ENCODE peak calls at places on chromosomes 6 and 20, in ten cellular contexts. D is GM20000; A is brain pericyte; I is HCEC 1CT; M is T-cell; X is EL; J is NCI-H2029 treated with DMSO at 0.1 percent for 48 hours; L is amygdala; C is stimulated activated CD8-positive, alpha-beta memory T cell treated with anti-CD3 and anti-CD28 coated beads, Interleukin-15, amount 100 ng/mL, for 4 hours; S is neural crest cell. N is an unnamed sample.

GRCh38 chr6:152124432-152125074 is 317.1 kb downstream of the ESR1 start:
- DNase-seq in D (peak), A (no peak), I (peak), M (no peak), X (peak), J (peak), L (no peak), C (no peak), S (no peak), N (peak)

GRCh38 chr6:89436226-89436625 is 3.3 kb downstream of the ANKRD6 start:
- DNase-seq in D (no peak), A (no peak), I (no peak), M (no peak), X (no peak), J (no peak), L (no peak), C (no peak), S (no peak), N (no peak)

GRCh38 chr6:131914234-131914633 is 36.9 kb downstream of the CCN2 start:
- DNase-seq in D (no peak), A (no peak), I (peak), M (no peak), X (no peak), J (no peak), L (no peak), C (no peak), S (no peak), N (no peak)

GRCh38 chr6:43269273-43270007 is 26.2 kb downstream of the TTBK1 start:
- DNase-seq in D (no peak), A (no peak), I (no peak), M (peak), X (no peak), J (peak), L (no peak), C (peak), S (no peak), N (no peak)

GRCh38 chr6:51514396-51515051 is 572.9 kb downstream of the PKHD1 start:
- DNase-seq in D (no peak), A (no peak), I (no peak), M (no peak), X (no peak), J (no peak), L (no peak), C (no peak), S (no peak), N (no peak)

GRCh38 chr20:63223121-63223825 is 7.3 kb upstream of the YTHDF1 start:
- DNase-seq in D (peak), A (no peak), I (no peak), M (peak), X (peak), J (no peak), L (peak), C (no peak), S (peak), N (peak)

GRCh38 chr6:17450825-17451224 is 57.4 kb downstream of the CAP2 start:
- DNase-seq in D (no peak), A (no peak), I (no peak), M (no peak), X (no peak), J (no peak), L (no peak), C (no peak), S (no peak), N (no peak)

GRCh38 chr20:34709836-34710567 is 5.9 kb downstream of the TP53INP2 start:
- DNase-seq in D (peak), A (no peak), I (peak), M (no peak), X (peak), J (peak), L (peak), C (peak), S (peak), N (no peak)

GRCh38 chr6:41470341-41471063 is 75.7 kb upstream of the FOXP4 start:
- DNase-seq in D (no peak), A (no peak), I (no peak), M (no peak), X (peak), J (no peak), L (no peak), C (no peak), S (no peak), N (no peak)